ENCODE peak calls at places on chromosomes 7 and 10, in four cellular contexts. F is cardiac fibroblast, H is epithelial cell of esophagus, Z is brain microvascular endothelial cell. D is an unnamed sample.
A peak's percentile ranks its signal among the peaks of the same experiment; 100 is the strongest.

GRCh38 chr10:93498196-93498595 is 1.8 kb downstream of the CEP55 start:
- DNase-seq in H (no peak), F (no peak), Z (no peak), D (no peak)

GRCh38 chr7:35036361-35037171 is 719 bp downstream of the DPY19L1 start:
- DNase-seq in H (peak; percentile 38), Z (peak; percentile 37), F (peak; percentile 68), D (peak; percentile 63)

GRCh38 chr7:50197547-50197946 is 104.5 kb upstream of the ZPBP start:
- DNase-seq in F (no peak), Z (no peak), H (peak; percentile 2), D (no peak)

GRCh38 chr10:45375716-45376231 is 1.8 kb downstream of the ALOX5 start:
- DNase-seq in F (no peak), Z (no peak), H (no peak), D (no peak)

GRCh38 chr10:95248989-95249388 is 41.8 kb downstream of the PDLIM1 start:
- DNase-seq in Z (no peak), H (no peak), F (no peak), D (no peak)

GRCh38 chr7:50450691-50451051 is 521 bp upstream of the FIGNL1 start:
- DNase-seq in Z (no peak), F (no peak), H (no peak), D (no peak)

GRCh38 chr7:41875513-41875912 is 172.6 kb upstream of the INHBA start:
- DNase-seq in H (no peak), F (no peak), Z (no peak), D (no peak)

GRCh38 chr7:153247926-153248325 is 488.4 kb downstream of the ACTR3B start:
- DNase-seq in Z (no peak), H (no peak), F (no peak), D (no peak)

GRCh38 chr10:5364916-5365434 is at the start of gene UCN3:
- DNase-seq in H (no peak), Z (no peak), F (no peak), D (no peak)

GRCh38 chr10:94125856-94126255 is 132.1 kb downstream of the PLCE1 start:
- DNase-seq in F (peak; percentile 80), H (peak; percentile 54), Z (peak; percentile 71), D (peak; percentile 86)

GRCh38 chr7:5528815-5529442 is 105.3 kb upstream of the TNRC18 start:
- DNase-seq in F (no peak), Z (no peak), H (no peak), D (no peak)

GRCh38 chr7:47216439-47216838 is 365.5 kb downstream of the TNS3 start:
- DNase-seq in H (no peak), Z (no peak), F (no peak), D (no peak)

DNA sequence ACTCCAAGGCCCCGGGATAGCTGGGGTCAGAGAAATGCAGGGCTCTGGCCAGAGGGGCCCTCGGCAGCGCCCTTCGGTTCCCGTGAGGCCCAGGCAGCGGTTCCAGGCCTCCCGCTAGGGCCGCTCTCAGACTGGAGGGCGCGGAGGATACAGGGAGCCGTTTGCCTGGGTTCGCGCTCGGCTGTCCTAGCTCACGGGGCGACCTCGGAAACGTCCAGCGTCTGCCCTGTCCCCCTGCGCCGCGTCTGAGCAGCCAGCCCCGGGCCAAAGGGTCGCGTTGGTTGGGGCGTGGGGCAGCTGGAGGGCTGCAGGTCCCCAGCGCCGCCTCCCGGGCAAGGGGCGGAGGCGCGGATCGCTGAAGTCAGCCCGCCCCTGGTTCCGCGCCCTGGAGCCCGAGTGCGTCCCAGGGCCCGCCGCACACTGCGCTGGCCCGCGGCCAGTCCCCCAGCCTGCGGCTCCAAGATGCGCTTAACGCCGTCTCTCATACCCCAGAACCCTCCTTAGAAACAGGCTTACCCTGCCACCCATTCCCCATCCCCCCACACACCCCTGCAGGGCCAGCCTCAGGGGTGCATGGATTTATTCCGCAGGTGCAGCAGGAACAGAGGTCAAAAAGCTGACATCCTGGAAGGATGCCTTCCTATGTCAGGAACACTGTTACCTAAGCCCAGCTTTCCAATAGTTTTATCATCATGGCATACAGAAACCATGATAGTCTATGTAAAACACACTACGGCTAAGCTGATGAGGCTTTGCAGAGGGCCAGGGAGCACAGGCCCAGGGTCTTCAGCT is 22.1 kb upstream of the OPN4 start:
- DNase-seq in Z (no peak), H (no peak), F (no peak), D (no peak)
- H3K4me3 ChIP-seq in Z (peak overlapping the region; percentile 54), H (peak overlapping the region; percentile 3), F (peak overlapping the region; percentile 27), D (peak overlapping the region; percentile 30)

DNA sequence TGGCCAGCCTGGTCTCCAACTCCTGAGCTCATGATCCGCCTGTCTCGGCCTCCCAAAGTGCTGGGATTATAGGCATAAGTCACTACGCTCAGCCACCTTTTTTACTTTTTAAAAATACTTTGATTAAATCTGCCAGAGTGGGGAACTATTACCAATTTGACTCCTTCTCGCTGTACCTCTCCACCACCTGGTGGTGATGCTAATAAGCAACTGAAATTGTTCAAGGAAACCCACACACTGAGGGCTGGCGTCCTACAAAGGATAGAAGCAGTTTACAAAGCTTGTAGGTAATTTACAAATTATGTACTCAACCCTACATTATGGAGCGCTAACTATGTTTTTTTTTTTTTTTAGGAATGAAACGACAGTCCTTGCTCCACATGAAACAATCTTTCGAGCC is 111.1 kb downstream of the CPED1 start:
- DNase-seq in H (no peak), Z (no peak), F (peak; percentile 20), D (no peak)
- TF ChIP-seq CTCF in H (no peak), Z (peak; percentile 46), F (peak; percentile 14), D (no peak)

GRCh38 chr10:33233191-33233590 is 101.3 kb downstream of the NRP1 start:
- DNase-seq in F (peak; percentile 22), H (no peak), Z (no peak), D (no peak)
- H3K4me3 ChIP-seq in F (no peak overlapping the region), H (no peak overlapping the region), Z (no peak overlapping the region), D (no peak overlapping the region)

GRCh38 chr7:144957998-144958397 is 122.1 kb upstream of the TPK1 start:
- DNase-seq in Z (no peak), H (no peak), F (no peak), D (no peak)
- TF ChIP-seq CTCF in Z (no peak), H (no peak), F (no peak), D (no peak)

GRCh38 chr10:74842301-74842700 is 15.9 kb downstream of the KAT6B start:
- DNase-seq in Z (no peak), H (no peak), F (peak; percentile 48), D (no peak)
- H3K4me3 ChIP-seq in Z (no peak overlapping the region), H (no peak overlapping the region), F (no peak overlapping the region), D (no peak overlapping the region)

GRCh38 chr10:23493711-23494110 is 54.8 kb downstream of the OTUD1 start:
- DNase-seq in F (no peak), Z (no peak), H (no peak), D (no peak)

GRCh38 chr10:23490115-23490514 is 51.2 kb downstream of the OTUD1 start:
- DNase-seq in H (no peak), Z (no peak), F (no peak), D (no peak)
- TF ChIP-seq CTCF in H (no peak), Z (no peak), F (no peak), D (no peak)

D was measured in astrocyte of the spinal cord.